ENCODE peak calls at places on chromosomes 13 and 19, in seven cellular contexts. X is mesothelial cell of epicardium, U is cardiac muscle cell, H is Caco-2, N is endothelial cell, B is uterus, I is brain microvascular endothelial cell. S is an unnamed sample.

GRCh38 chr19:954672-955494 is 29.0 kb downstream of the ARID3A start:
- DNase-seq in N (no peak), X (no peak), I (no peak), B (no peak), U (no peak), H (peak; percentile 78), S (no peak)

GRCh38 chr19:32498641-32499200 is 82.3 kb upstream of the PDCD5 start:
- DNase-seq in B (no peak), N (no peak), H (no peak), U (no peak), X (no peak), I (no peak), S (no peak)

GRCh38 chr13:113378825-113379224 is 14.9 kb upstream of the GRTP1 start:
- DNase-seq in U (no peak), X (no peak), B (no peak), H (no peak), I (no peak), N (no peak), S (no peak)

GRCh38 chr13:114310961-114311360 is 3.3 kb upstream of the CHAMP1 start:
- DNase-seq in B (no peak), N (no peak), I (peak; percentile 21), U (no peak), X (no peak), H (no peak), S (no peak)

GRCh38 chr19:35273686-35274259 is 5.0 kb downstream of the USF2 start:
- DNase-seq in H (no peak), I (no peak), N (no peak), U (no peak), B (no peak), X (no peak), S (no peak)

GRCh38 chr13:39881887-39882286 is 226.4 kb downstream of the COG6 start:
- DNase-seq in I (no peak), X (no peak), N (no peak), B (no peak), U (no peak), H (no peak), S (no peak)

GRCh38 chr19:6568010-6568411 is 22.9 kb downstream of the CD70 start:
- DNase-seq in X (no peak), B (no peak), U (no peak), N (no peak), I (no peak), H (peak; percentile 53), S (no peak)

GRCh38 chr19:48292798-48293197 is 22.9 kb downstream of the ZNF114 start:
- DNase-seq in X (no peak), B (no peak), U (no peak), I (peak; percentile 93), H (no peak), N (no peak), S (no peak)

GRCh38 chr13:82323101-82323500 is 1559.2 kb downstream of the SLITRK1 start:
- DNase-seq in N (no peak), U (no peak), H (no peak), B (no peak), I (no peak), X (no peak), S (no peak)

GRCh38 chr19:50897191-50897607 is 14.0 kb downstream of the KLK4 start:
- DNase-seq in U (no peak), X (no peak), H (no peak), I (no peak), N (no peak), B (no peak), S (no peak)

GRCh38 chr19:50898018-50898417 is 13.2 kb downstream of the KLK4 start:
- DNase-seq in U (no peak), N (no peak), I (no peak), B (no peak), H (no peak), X (no peak), S (no peak)

GRCh38 chr19:50896591-50897190 is 14.5 kb downstream of the KLK4 start:
- DNase-seq in U (no peak), B (no peak), X (no peak), N (no peak), I (peak; percentile 49), H (no peak), S (no peak)

GRCh38 chr19:50899549-50899948 is 11.6 kb downstream of the KLK4 start:
- DNase-seq in N (no peak), B (no peak), X (no peak), U (no peak), H (no peak), I (no peak), S (no peak)

DNA sequence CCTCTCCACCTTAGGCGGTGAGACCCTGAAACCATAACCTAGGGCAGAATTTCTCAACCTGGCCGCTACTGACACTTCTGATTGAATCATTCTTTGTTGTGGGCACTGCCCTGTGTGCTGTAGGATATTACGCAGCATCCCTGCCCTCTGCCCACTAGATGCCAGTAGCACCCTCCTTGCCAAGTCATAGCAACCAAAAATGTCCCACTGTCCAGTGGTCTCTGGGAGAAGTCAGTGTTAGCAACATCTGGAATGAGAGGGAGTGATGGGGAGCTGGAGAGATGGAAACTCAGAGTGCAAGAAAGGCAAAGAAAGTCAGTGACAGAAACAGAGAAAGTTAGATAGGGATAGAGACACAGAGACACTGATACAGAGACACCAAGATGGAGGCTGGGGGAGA is 13.6 kb downstream of the KLK4 start:
- DNase-seq in I (no peak), H (no peak), U (no peak), N (no peak), X (no peak), B (no peak), S (no peak)
- TF ChIP-seq CTCF in I (no peak), H (no peak), U (no peak), N (no peak), X (no peak), B (no peak), S (no peak)

GRCh38 chr19:50327013-50327412 is 2.2 kb downstream of the KCNC3 start:
- DNase-seq in X (no peak), H (no peak), N (no peak), I (no peak), B (no peak), U (no peak), S (no peak)

GRCh38 chr19:50327461-50328256 is 1.5 kb downstream of the KCNC3 start:
- DNase-seq in B (no peak), U (no peak), X (no peak), N (no peak), H (no peak), I (no peak), S (no peak)

GRCh38 chr19:50330365-50331078 is 1.3 kb upstream of the KCNC3 start:
- DNase-seq in I (no peak), H (peak; percentile 84), N (no peak), U (peak; percentile 96), B (peak; percentile 28), X (peak; percentile 91), S (peak; percentile 86)

GRCh38 chr19:50329146-50329925 is at the start of gene KCNC3:
- DNase-seq in U (peak; percentile 100), B (peak; percentile 74), I (peak; percentile 98), H (peak; percentile 100), N (no peak), X (peak; percentile 100), S (peak; percentile 99)

DNA sequence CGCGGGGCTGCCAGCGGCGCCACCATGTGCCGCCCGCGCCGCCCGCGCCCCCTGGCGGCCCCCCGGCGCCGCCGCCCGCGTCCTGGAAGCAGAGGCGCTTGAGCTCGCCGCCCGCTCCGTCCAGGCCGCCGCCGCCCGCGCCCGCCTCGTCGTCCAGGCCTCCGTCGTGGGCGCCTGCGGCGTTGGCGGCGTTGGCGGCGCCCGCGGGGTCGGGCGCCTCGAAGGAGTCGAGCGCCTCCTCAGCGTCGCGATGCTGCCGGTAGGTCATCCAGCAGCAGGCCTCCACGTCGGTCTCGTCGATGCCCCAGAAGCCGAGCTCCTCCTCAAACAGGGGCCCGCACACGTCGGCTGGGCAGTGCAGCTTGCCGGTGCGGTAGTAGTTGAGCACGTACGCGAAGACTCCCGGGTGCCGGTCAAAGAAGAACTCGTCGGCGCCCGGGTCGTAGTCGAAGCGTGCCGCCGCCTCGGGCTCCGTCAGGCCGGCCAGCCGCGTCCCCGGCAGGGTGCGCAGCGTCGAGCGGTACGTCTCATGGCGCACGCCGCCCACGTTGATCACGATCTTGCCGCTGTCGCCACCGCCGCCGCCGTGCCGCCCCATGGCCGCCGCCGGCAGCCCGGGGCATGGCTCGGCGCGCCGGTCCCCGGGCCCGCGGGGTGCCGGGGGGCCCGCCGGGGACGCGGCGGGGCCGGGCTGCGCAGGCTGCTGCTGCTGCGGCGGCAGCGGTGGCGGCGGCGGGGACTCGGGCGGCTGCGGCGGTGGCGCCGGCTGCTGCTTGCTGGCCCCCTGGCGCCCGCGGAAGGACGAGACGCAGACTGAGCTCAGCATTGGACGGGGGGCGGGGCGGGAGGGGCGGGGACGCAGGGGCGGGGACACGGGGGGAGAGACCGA is 676 bp downstream of the KCNC3 start:
- DNase-seq in X (no peak), U (peak; percentile 48), N (no peak), B (no peak), I (no peak), H (no peak), S (no peak)
- TF ChIP-seq CTCF in X (no peak), U (no peak), N (no peak), B (no peak), I (peak; percentile 12), H (peak; percentile 11), S (peak; percentile 49)

GRCh38 chr19:46988614-46989230 is 30.9 kb upstream of the NPAS1 start:
- DNase-seq in U (no peak), N (no peak), H (no peak), I (no peak), X (no peak), B (no peak), S (no peak)

GRCh38 chr19:46993622-46994021 is 26.0 kb upstream of the NPAS1 start:
- DNase-seq in U (no peak), X (no peak), B (no peak), I (no peak), H (no peak), N (no peak), S (no peak)

GRCh38 chr19:46994141-46994686 is 25.4 kb upstream of the NPAS1 start:
- DNase-seq in B (no peak), I (no peak), U (no peak), H (no peak), N (no peak), X (no peak), S (no peak)

GRCh38 chr19:46992699-46993535 is 26.7 kb upstream of the NPAS1 start:
- DNase-seq in X (no peak), B (no peak), U (no peak), H (no peak), N (no peak), I (no peak), S (no peak)

DNA sequence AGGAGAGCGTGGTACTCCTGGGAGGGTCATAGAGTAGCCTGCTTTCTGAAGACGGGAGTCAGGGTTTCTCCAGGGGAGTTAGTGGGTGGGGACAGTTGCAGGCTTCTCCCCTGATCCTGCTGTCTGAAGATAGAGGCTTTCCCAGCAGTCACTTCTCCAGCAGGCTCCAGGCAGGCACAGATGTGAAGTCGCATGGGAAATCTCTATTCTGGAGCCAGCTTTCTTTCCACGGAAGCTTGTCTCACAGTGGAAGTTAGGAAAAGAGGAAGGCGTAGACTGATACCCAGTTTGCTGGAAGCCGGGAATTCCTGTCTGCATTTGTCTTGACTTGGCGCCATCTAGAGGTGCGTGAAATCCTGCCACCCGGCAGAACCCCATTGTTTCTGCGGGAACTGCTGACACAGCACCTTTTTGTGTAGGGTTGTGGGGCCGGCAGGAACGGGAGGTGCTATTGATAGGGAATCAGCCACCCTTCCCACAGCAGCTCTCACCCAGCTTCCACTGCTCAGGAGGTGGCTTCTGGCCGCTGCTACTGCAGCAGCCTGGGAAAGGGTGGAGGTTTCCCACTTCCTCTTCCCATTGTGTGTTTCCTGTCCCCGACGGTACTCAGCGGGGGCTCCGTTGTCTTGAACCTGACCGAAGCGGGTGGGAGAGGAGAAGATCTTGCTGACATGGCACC is 28.5 kb upstream of the NPAS1 start:
- DNase-seq in N (peak; percentile 82), X (no peak), I (peak; percentile 69), H (peak; percentile 81), B (peak; percentile 90), U (peak; percentile 86), S (peak; percentile 75)
- TF ChIP-seq CTCF in N (peak; percentile 74), X (peak; percentile 76), I (peak; percentile 93), H (peak; percentile 88), B (peak; percentile 85), U (peak; percentile 87), S (peak; percentile 89)

GRCh38 chr13:45737571-45738002 is 35.5 kb downstream of the CBY2 start:
- DNase-seq in I (no peak), N (no peak), H (no peak), X (no peak), B (no peak), U (no peak), S (no peak)
- TF ChIP-seq CTCF in I (peak; percentile 47), N (peak; percentile 49), H (no peak), X (peak; percentile 48), B (no peak), U (no peak), S (no peak)